ENCODE peak calls at places on chromosomes 13 and 19, in four cellular contexts. H is mucosa of descending colon; E is activated naive CD4-positive, alpha-beta T cell treated with Interleukin-2 at 50 U/mL for 16 hours; X is A172. D is an unnamed sample.

GRCh38 chr13:42899266-42899665 is 92.8 kb downstream of the EPSTI1 start:
- DNase-seq in H (no peak), E (no peak), X (no peak), D (no peak)

GRCh38 chr13:44578064-44578394 is 1.9 kb upstream of the TSC22D1 start:
- DNase-seq in H (peak), E (no peak), X (peak), D (no peak)

GRCh38 chr19:35513231-35513974 is at the start of gene DMKN:
- DNase-seq in H (no peak), E (no peak), X (no peak), D (no peak)

GRCh38 chr13:26584713-26585112 is 27.2 kb downstream of the WASF3 start:
- DNase-seq in H (no peak), E (no peak), X (peak), D (no peak)

GRCh38 chr13:73757471-73758233 is 376.6 kb downstream of the KLF12 start:
- DNase-seq in H (no peak), E (no peak), X (no peak), D (no peak)

GRCh38 chr13:37492741-37493514 is 105.6 kb downstream of the POSTN start:
- DNase-seq in H (no peak), E (no peak), X (peak), D (no peak)

GRCh38 chr13:53411443-53411842 is 382.8 kb downstream of the OLFM4 start:
- DNase-seq in H (no peak), E (no peak), X (no peak), D (no peak)

GRCh38 chr19:56538761-56539263 is at the start of gene ZFP28:
- DNase-seq in H (peak), E (no peak), X (no peak), D (peak)

GRCh38 chr19:41700381-41701195 is 7.8 kb upstream of the CEACAM5 start:
- DNase-seq in H (no peak), E (no peak), X (no peak), D (no peak)

GRCh38 chr19:36041831-36042230 is 9.2 kb upstream of the CLIP3 start:
- DNase-seq in H (no peak), E (no peak), X (peak), D (no peak)

GRCh38 chr19:1445932-1446712 is 3.8 kb upstream of the APC2 start:
- DNase-seq in H (no peak), E (no peak), X (no peak), D (no peak)

GRCh38 chr13:75685239-75685697 is 49.1 kb downstream of the LMO7 start:
- DNase-seq in H (no peak), E (no peak), X (peak), D (no peak)

D was measured in activated CD8-positive, alpha-beta T cell treated with anti-CD3 and anti-CD28 coated beads, Interleukin-2, amount 10 ng/mL, durations not matched to agents 7 days and 5 days.